ENCODE peak calls at places on chromosomes 2 and 18, in six cellular contexts. I, L, S, V, C and R are unnamed samples.

GRCh38 chr2:224331698-224332097 is 70.2 kb downstream of the FAM124B start:
- DNase-seq in I (no peak), L (no peak), S (no peak), V (no peak), C (no peak), R (no peak)

GRCh38 chr2:30807249-30807648 is at the start of gene CAPN13:
- DNase-seq in I (no peak), L (no peak), S (no peak), V (no peak), C (no peak), R (peak; percentile 64)

GRCh38 chr2:201220102-201220570 is 37.2 kb downstream of the CASP10 start:
- DNase-seq in I (no peak), L (peak; percentile 64), S (no peak), V (peak; percentile 18), C (no peak), R (peak; percentile 68)

GRCh38 chr2:196823750-196824149 is 14.6 kb upstream of the C2orf66 start:
- DNase-seq in I (no peak), L (no peak), S (no peak), V (no peak), C (no peak), R (peak; percentile 77)

GRCh38 chr18:45785015-45785597 is 40.4 kb upstream of the SIGLEC15 start:
- DNase-seq in I (no peak), L (no peak), S (no peak), V (no peak), C (no peak), R (no peak)

GRCh38 chr2:237686659-237687136 is 59.3 kb downstream of the LRRFIP1 start:
- DNase-seq in I (no peak), L (no peak), S (no peak), V (no peak), C (no peak), R (no peak)

GRCh38 chr18:63590368-63590767 is 3.2 kb downstream of the SERPINB13 start:
- DNase-seq in I (no peak), L (no peak), S (no peak), V (no peak), C (no peak), R (peak; percentile 77)

GRCh38 chr2:175741164-175741563 is 260.9 kb downstream of the LNPK start:
- DNase-seq in I (no peak), L (no peak), S (no peak), V (no peak), C (no peak), R (no peak)

GRCh38 chr2:132416080-132416911 is at the start of gene GPR39:
- DNase-seq in I (peak; percentile 73), L (peak; percentile 86), S (peak; percentile 63), V (peak; percentile 45), C (no peak), R (peak; percentile 93)

GRCh38 chr2:18614042-18614441 is 24.7 kb upstream of the NT5C1B start:
- DNase-seq in I (no peak), L (no peak), S (no peak), V (no peak), C (no peak), R (no peak)

GRCh38 chr18:35267161-35267651 is 22.8 kb downstream of the ZSCAN30 start:
- DNase-seq in I (no peak), L (peak; percentile 40), S (peak; percentile 85), V (peak; percentile 34), C (peak; percentile 86), R (no peak)

GRCh38 chr18:74281639-74282358 is 10.0 kb downstream of the CYB5A start:
- DNase-seq in I (no peak), L (no peak), S (no peak), V (no peak), C (no peak), R (peak; percentile 62)

GRCh38 chr18:51157215-51157614 is 40.3 kb downstream of the MEX3C start:
- DNase-seq in I (no peak), L (no peak), S (no peak), V (no peak), C (no peak), R (no peak)

GRCh38 chr2:216246741-216247140 is 125.5 kb downstream of the MARCHF4 start:
- DNase-seq in I (no peak), L (no peak), S (no peak), V (no peak), C (no peak), R (no peak)

GRCh38 chr18:12092398-12093229 is 1.0 kb upstream of the ANKRD62 start:
- DNase-seq in I (no peak), L (peak; percentile 25), S (no peak), V (peak; percentile 63), C (no peak), R (no peak)

GRCh38 chr2:2014251-2014761 is 270.0 kb upstream of the PXDN start:
- DNase-seq in I (no peak), L (no peak), S (no peak), V (no peak), C (no peak), R (no peak)

GRCh38 chr2:47016172-47016913 is 100.7 kb upstream of the MCFD2 start:
- DNase-seq in I (no peak), L (no peak), S (no peak), V (no peak), C (no peak), R (peak; percentile 93)

GRCh38 chr2:239046822-239047221 is 198.9 kb downstream of the TWIST2 start:
- DNase-seq in I (no peak), L (no peak), S (no peak), V (no peak), C (no peak), R (no peak)

GRCh38 chr2:236089271-236090026 is 78.7 kb downstream of the GBX2 start:
- DNase-seq in I (no peak), L (no peak), S (no peak), V (no peak), C (no peak), R (peak; percentile 61)

GRCh38 chr2:85537600-85538506 is 1.1 kb upstream of the MAT2A start:
- DNase-seq in I (no peak), L (peak; percentile 74), S (peak; percentile 71), V (peak; percentile 45), C (no peak), R (peak; percentile 21)

GRCh38 chr18:25568926-25569325 is 217.0 kb upstream of the ZNF521 start:
- DNase-seq in I (no peak), L (no peak), S (no peak), V (no peak), C (no peak), R (no peak)

GRCh38 chr2:25606892-25607291 is 66.5 kb downstream of the DTNB start:
- DNase-seq in I (no peak), L (peak; percentile 48), S (no peak), V (no peak), C (no peak), R (peak; percentile 48)

GRCh38 chr2:172374318-172375240 is 52.8 kb upstream of the ITGA6 start:
- DNase-seq in I (no peak), L (no peak), S (no peak), V (no peak), C (no peak), R (peak; percentile 84)

GRCh38 chr2:61671561-61672315 is 133.6 kb upstream of the XPO1 start:
- DNase-seq in I (no peak), L (no peak), S (no peak), V (no peak), C (no peak), R (peak; percentile 40)

GRCh38 chr18:64244571-64244970 is 95.7 kb upstream of the LINC00305 start:
- DNase-seq in I (no peak), L (no peak), S (no peak), V (peak; percentile 8), C (no peak), R (no peak)

GRCh38 chr2:86048383-86048701 is 57.3 kb downstream of the POLR1A start:
- DNase-seq in I (no peak), L (no peak), S (no peak), V (no peak), C (no peak), R (no peak)

GRCh38 chr2:8259106-8259840 is 422.6 kb upstream of the ID2 start:
- DNase-seq in I (no peak), L (no peak), S (no peak), V (no peak), C (no peak), R (no peak)

GRCh38 chr2:127196998-127197397 is 23.1 kb downstream of the CYP27C1 start:
- DNase-seq in I (no peak), L (peak; percentile 6), S (no peak), V (no peak), C (no peak), R (no peak)

GRCh38 chr2:228407821-228408220 is 226.3 kb upstream of the SPHKAP start:
- DNase-seq in I (no peak), L (no peak), S (no peak), V (no peak), C (no peak), R (no peak)

GRCh38 chr18:74963820-74964446 is 245.0 kb downstream of the PTGR3 start:
- DNase-seq in I (no peak), L (peak; percentile 91), S (peak; percentile 26), V (peak; percentile 38), C (no peak), R (peak; percentile 55)

GRCh38 chr2:104254017-104254416 is 599.9 kb upstream of the POU3F3 start:
- DNase-seq in I (no peak), L (no peak), S (no peak), V (no peak), C (no peak), R (no peak)

GRCh38 chr2:239780236-239780997 is 244.7 kb downstream of the NDUFA10 start:
- DNase-seq in I (no peak), L (no peak), S (no peak), V (no peak), C (no peak), R (no peak)